ENCODE peak calls at places on chromosomes 2 and 18, in seven cellular contexts. One of them, this sample, is unnamed.

GRCh38 chr2:1777156-1777555 is 32.8 kb upstream of the PXDN start:
- DNase-seq in MM.1S: no peak
- DNase-seq in left cardiac atrium: no peak
- DNase-seq in stimulated activated CD4-positive, alpha-beta T cell treated with anti-CD3 and anti-CD28 coated beads, Interleukin-12 subunit alpha, Interleukin-12 subunit beta, amount 100 ng/mL, for 4 hours: no peak
- DNase-seq in T follicular helper cell: no peak
- DNase-seq in SJSA1: no peak
- DNase-seq in GM04504: no peak
- DNase-seq in this sample: no peak

GRCh38 chr2:103435010-103435409 is 673.2 kb downstream of the TMEM182 start:
- DNase-seq in MM.1S: no peak
- DNase-seq in left cardiac atrium: no peak
- DNase-seq in stimulated activated CD4-positive, alpha-beta T cell treated with anti-CD3 and anti-CD28 coated beads, Interleukin-12 subunit alpha, Interleukin-12 subunit beta, amount 100 ng/mL, for 4 hours: no peak
- DNase-seq in T follicular helper cell: no peak
- DNase-seq in SJSA1: no peak
- DNase-seq in GM04504: no peak
- DNase-seq in this sample: no peak

GRCh38 chr2:28465148-28465885 is 30.5 kb upstream of the PLB1 start:
- DNase-seq in MM.1S: no peak
- DNase-seq in left cardiac atrium: no peak
- DNase-seq in stimulated activated CD4-positive, alpha-beta T cell treated with anti-CD3 and anti-CD28 coated beads, Interleukin-12 subunit alpha, Interleukin-12 subunit beta, amount 100 ng/mL, for 4 hours: no peak
- DNase-seq in T follicular helper cell: no peak
- DNase-seq in SJSA1: no peak
- DNase-seq in GM04504: no peak
- DNase-seq in this sample: no peak

GRCh38 chr2:171615071-171615470 is 72.2 kb upstream of the DYNC1I2 start:
- DNase-seq in MM.1S: no peak
- DNase-seq in left cardiac atrium: no peak
- DNase-seq in stimulated activated CD4-positive, alpha-beta T cell treated with anti-CD3 and anti-CD28 coated beads, Interleukin-12 subunit alpha, Interleukin-12 subunit beta, amount 100 ng/mL, for 4 hours: no peak
- DNase-seq in T follicular helper cell: no peak
- DNase-seq in SJSA1: no peak
- DNase-seq in GM04504: no peak
- DNase-seq in this sample: no peak

GRCh38 chr2:7012141-7012809 is 95.1 kb downstream of the RNF144A start:
- DNase-seq in MM.1S: no peak
- DNase-seq in left cardiac atrium: peak
- DNase-seq in stimulated activated CD4-positive, alpha-beta T cell treated with anti-CD3 and anti-CD28 coated beads, Interleukin-12 subunit alpha, Interleukin-12 subunit beta, amount 100 ng/mL, for 4 hours: no peak
- DNase-seq in T follicular helper cell: no peak
- DNase-seq in SJSA1: peak
- DNase-seq in GM04504: peak
- DNase-seq in this sample: no peak

GRCh38 chr2:75466708-75467311 is 93.9 kb downstream of the EVA1A start:
- DNase-seq in MM.1S: no peak
- DNase-seq in left cardiac atrium: no peak
- DNase-seq in stimulated activated CD4-positive, alpha-beta T cell treated with anti-CD3 and anti-CD28 coated beads, Interleukin-12 subunit alpha, Interleukin-12 subunit beta, amount 100 ng/mL, for 4 hours: no peak
- DNase-seq in T follicular helper cell: no peak
- DNase-seq in SJSA1: no peak
- DNase-seq in GM04504: no peak
- DNase-seq in this sample: no peak

GRCh38 chr2:204453730-204454167 is 91.5 kb upstream of the PARD3B start:
- DNase-seq in MM.1S: no peak
- DNase-seq in left cardiac atrium: peak
- DNase-seq in stimulated activated CD4-positive, alpha-beta T cell treated with anti-CD3 and anti-CD28 coated beads, Interleukin-12 subunit alpha, Interleukin-12 subunit beta, amount 100 ng/mL, for 4 hours: no peak
- DNase-seq in T follicular helper cell: no peak
- DNase-seq in SJSA1: peak
- DNase-seq in GM04504: no peak
- DNase-seq in this sample: no peak

GRCh38 chr18:9521770-9522169 is 46.5 kb downstream of the RALBP1 start:
- DNase-seq in MM.1S: no peak
- DNase-seq in left cardiac atrium: no peak
- DNase-seq in stimulated activated CD4-positive, alpha-beta T cell treated with anti-CD3 and anti-CD28 coated beads, Interleukin-12 subunit alpha, Interleukin-12 subunit beta, amount 100 ng/mL, for 4 hours: no peak
- DNase-seq in T follicular helper cell: no peak
- DNase-seq in SJSA1: no peak
- DNase-seq in GM04504: no peak
- DNase-seq in this sample: no peak

GRCh38 chr18:74623047-74623816 is 25.6 kb downstream of the ZNF407 start:
- DNase-seq in MM.1S: no peak
- DNase-seq in left cardiac atrium: no peak
- DNase-seq in stimulated activated CD4-positive, alpha-beta T cell treated with anti-CD3 and anti-CD28 coated beads, Interleukin-12 subunit alpha, Interleukin-12 subunit beta, amount 100 ng/mL, for 4 hours: no peak
- DNase-seq in T follicular helper cell: peak
- DNase-seq in SJSA1: no peak
- DNase-seq in GM04504: no peak
- DNase-seq in this sample: no peak

GRCh38 chr2:32453242-32454062 is 96.6 kb downstream of the BIRC6 start:
- DNase-seq in MM.1S: no peak
- DNase-seq in left cardiac atrium: no peak
- DNase-seq in stimulated activated CD4-positive, alpha-beta T cell treated with anti-CD3 and anti-CD28 coated beads, Interleukin-12 subunit alpha, Interleukin-12 subunit beta, amount 100 ng/mL, for 4 hours: no peak
- DNase-seq in T follicular helper cell: no peak
- DNase-seq in SJSA1: no peak
- DNase-seq in GM04504: no peak
- DNase-seq in this sample: no peak

GRCh38 chr18:45845410-45845809 is 19.9 kb downstream of the SIGLEC15 start:
- DNase-seq in MM.1S: no peak
- DNase-seq in left cardiac atrium: no peak
- DNase-seq in stimulated activated CD4-positive, alpha-beta T cell treated with anti-CD3 and anti-CD28 coated beads, Interleukin-12 subunit alpha, Interleukin-12 subunit beta, amount 100 ng/mL, for 4 hours: no peak
- DNase-seq in T follicular helper cell: no peak
- DNase-seq in SJSA1: no peak
- DNase-seq in GM04504: no peak
- DNase-seq in this sample: no peak

GRCh38 chr2:7773362-7773973 is 856.3 kb downstream of the RNF144A start:
- DNase-seq in MM.1S: peak
- DNase-seq in left cardiac atrium: no peak
- DNase-seq in stimulated activated CD4-positive, alpha-beta T cell treated with anti-CD3 and anti-CD28 coated beads, Interleukin-12 subunit alpha, Interleukin-12 subunit beta, amount 100 ng/mL, for 4 hours: no peak
- DNase-seq in T follicular helper cell: no peak
- DNase-seq in SJSA1: no peak
- DNase-seq in GM04504: no peak
- DNase-seq in this sample: no peak

GRCh38 chr18:54852780-54853675 is 24.8 kb downstream of the RAB27B start:
- DNase-seq in MM.1S: no peak
- DNase-seq in left cardiac atrium: no peak
- DNase-seq in stimulated activated CD4-positive, alpha-beta T cell treated with anti-CD3 and anti-CD28 coated beads, Interleukin-12 subunit alpha, Interleukin-12 subunit beta, amount 100 ng/mL, for 4 hours: no peak
- DNase-seq in T follicular helper cell: no peak
- DNase-seq in SJSA1: no peak
- DNase-seq in GM04504: no peak
- DNase-seq in this sample: no peak

GRCh38 chr2:190759749-190760213 is 110.9 kb downstream of the NAB1 start:
- DNase-seq in MM.1S: no peak
- DNase-seq in left cardiac atrium: no peak
- DNase-seq in stimulated activated CD4-positive, alpha-beta T cell treated with anti-CD3 and anti-CD28 coated beads, Interleukin-12 subunit alpha, Interleukin-12 subunit beta, amount 100 ng/mL, for 4 hours: no peak
- DNase-seq in T follicular helper cell: no peak
- DNase-seq in SJSA1: peak
- DNase-seq in GM04504: peak
- DNase-seq in this sample: peak

GRCh38 chr18:49723648-49724180 is 89.6 kb downstream of the ACAA2 start:
- DNase-seq in MM.1S: no peak
- DNase-seq in left cardiac atrium: no peak
- DNase-seq in stimulated activated CD4-positive, alpha-beta T cell treated with anti-CD3 and anti-CD28 coated beads, Interleukin-12 subunit alpha, Interleukin-12 subunit beta, amount 100 ng/mL, for 4 hours: no peak
- DNase-seq in T follicular helper cell: no peak
- DNase-seq in SJSA1: peak
- DNase-seq in GM04504: no peak
- DNase-seq in this sample: no peak

GRCh38 chr2:623384-623922 is 53.8 kb downstream of the TMEM18 start:
- DNase-seq in MM.1S: no peak
- DNase-seq in left cardiac atrium: no peak
- DNase-seq in stimulated activated CD4-positive, alpha-beta T cell treated with anti-CD3 and anti-CD28 coated beads, Interleukin-12 subunit alpha, Interleukin-12 subunit beta, amount 100 ng/mL, for 4 hours: no peak
- DNase-seq in T follicular helper cell: no peak
- DNase-seq in SJSA1: no peak
- DNase-seq in GM04504: no peak
- DNase-seq in this sample: no peak

GRCh38 chr2:2321250-2321545 is 9.9 kb downstream of the MYT1L start:
- DNase-seq in MM.1S: no peak
- DNase-seq in left cardiac atrium: no peak
- DNase-seq in stimulated activated CD4-positive, alpha-beta T cell treated with anti-CD3 and anti-CD28 coated beads, Interleukin-12 subunit alpha, Interleukin-12 subunit beta, amount 100 ng/mL, for 4 hours: no peak
- DNase-seq in T follicular helper cell: no peak
- DNase-seq in SJSA1: no peak
- DNase-seq in GM04504: no peak
- DNase-seq in this sample: no peak

GRCh38 chr2:126822921-126823320 is 75.8 kb upstream of the TEX51 start:
- DNase-seq in MM.1S: no peak
- DNase-seq in left cardiac atrium: no peak
- DNase-seq in stimulated activated CD4-positive, alpha-beta T cell treated with anti-CD3 and anti-CD28 coated beads, Interleukin-12 subunit alpha, Interleukin-12 subunit beta, amount 100 ng/mL, for 4 hours: no peak
- DNase-seq in T follicular helper cell: no peak
- DNase-seq in SJSA1: no peak
- DNase-seq in GM04504: no peak
- DNase-seq in this sample: no peak

GRCh38 chr2:109647636-109648035 is 33.5 kb downstream of the SOWAHC start:
- DNase-seq in MM.1S: no peak
- DNase-seq in left cardiac atrium: no peak
- DNase-seq in stimulated activated CD4-positive, alpha-beta T cell treated with anti-CD3 and anti-CD28 coated beads, Interleukin-12 subunit alpha, Interleukin-12 subunit beta, amount 100 ng/mL, for 4 hours: no peak
- DNase-seq in T follicular helper cell: no peak
- DNase-seq in SJSA1: no peak
- DNase-seq in GM04504: no peak
- DNase-seq in this sample: no peak

GRCh38 chr2:64137996-64138395 is 6.2 kb downstream of the PELI1 start:
- DNase-seq in MM.1S: no peak
- DNase-seq in left cardiac atrium: no peak
- DNase-seq in stimulated activated CD4-positive, alpha-beta T cell treated with anti-CD3 and anti-CD28 coated beads, Interleukin-12 subunit alpha, Interleukin-12 subunit beta, amount 100 ng/mL, for 4 hours: no peak
- DNase-seq in T follicular helper cell: no peak
- DNase-seq in SJSA1: no peak
- DNase-seq in GM04504: no peak
- DNase-seq in this sample: no peak

GRCh38 chr18:7571626-7572025 is 4.5 kb downstream of the PTPRM start:
- DNase-seq in MM.1S: no peak
- DNase-seq in left cardiac atrium: no peak
- DNase-seq in stimulated activated CD4-positive, alpha-beta T cell treated with anti-CD3 and anti-CD28 coated beads, Interleukin-12 subunit alpha, Interleukin-12 subunit beta, amount 100 ng/mL, for 4 hours: no peak
- DNase-seq in T follicular helper cell: no peak
- DNase-seq in SJSA1: no peak
- DNase-seq in GM04504: no peak
- DNase-seq in this sample: no peak

GRCh38 chr2:14816069-14816738 is 183.7 kb downstream of the LRATD1 start:
- DNase-seq in MM.1S: no peak
- DNase-seq in left cardiac atrium: no peak
- DNase-seq in stimulated activated CD4-positive, alpha-beta T cell treated with anti-CD3 and anti-CD28 coated beads, Interleukin-12 subunit alpha, Interleukin-12 subunit beta, amount 100 ng/mL, for 4 hours: no peak
- DNase-seq in T follicular helper cell: no peak
- DNase-seq in SJSA1: no peak
- DNase-seq in GM04504: no peak
- DNase-seq in this sample: no peak

GRCh38 chr2:46236006-46236875 is 61.0 kb upstream of the EPAS1 start:
- DNase-seq in MM.1S: peak
- DNase-seq in left cardiac atrium: no peak
- DNase-seq in stimulated activated CD4-positive, alpha-beta T cell treated with anti-CD3 and anti-CD28 coated beads, Interleukin-12 subunit alpha, Interleukin-12 subunit beta, amount 100 ng/mL, for 4 hours: no peak
- DNase-seq in T follicular helper cell: no peak
- DNase-seq in SJSA1: no peak
- DNase-seq in GM04504: no peak
- DNase-seq in this sample: no peak

GRCh38 chr2:147165682-147166081 is 679.1 kb upstream of the ACVR2A start:
- DNase-seq in MM.1S: no peak
- DNase-seq in left cardiac atrium: no peak
- DNase-seq in stimulated activated CD4-positive, alpha-beta T cell treated with anti-CD3 and anti-CD28 coated beads, Interleukin-12 subunit alpha, Interleukin-12 subunit beta, amount 100 ng/mL, for 4 hours: no peak
- DNase-seq in T follicular helper cell: no peak
- DNase-seq in SJSA1: no peak
- DNase-seq in GM04504: no peak
- DNase-seq in this sample: no peak

GRCh38 chr2:44972771-44973535 is 31.5 kb downstream of the SIX3 start:
- DNase-seq in MM.1S: no peak
- DNase-seq in left cardiac atrium: no peak
- DNase-seq in stimulated activated CD4-positive, alpha-beta T cell treated with anti-CD3 and anti-CD28 coated beads, Interleukin-12 subunit alpha, Interleukin-12 subunit beta, amount 100 ng/mL, for 4 hours: no peak
- DNase-seq in T follicular helper cell: no peak
- DNase-seq in SJSA1: no peak
- DNase-seq in GM04504: no peak
- DNase-seq in this sample: no peak

GRCh38 chr2:3413642-3414041 is 34.1 kb downstream of the TRAPPC12 start:
- DNase-seq in MM.1S: no peak
- DNase-seq in left cardiac atrium: no peak
- DNase-seq in stimulated activated CD4-positive, alpha-beta T cell treated with anti-CD3 and anti-CD28 coated beads, Interleukin-12 subunit alpha, Interleukin-12 subunit beta, amount 100 ng/mL, for 4 hours: no peak
- DNase-seq in T follicular helper cell: no peak
- DNase-seq in SJSA1: no peak
- DNase-seq in GM04504: no peak
- DNase-seq in this sample: no peak

GRCh38 chr2:12918841-12919445 is 202.2 kb downstream of the TRIB2 start:
- DNase-seq in MM.1S: no peak
- DNase-seq in left cardiac atrium: peak
- DNase-seq in stimulated activated CD4-positive, alpha-beta T cell treated with anti-CD3 and anti-CD28 coated beads, Interleukin-12 subunit alpha, Interleukin-12 subunit beta, amount 100 ng/mL, for 4 hours: no peak
- DNase-seq in T follicular helper cell: no peak
- DNase-seq in SJSA1: no peak
- DNase-seq in GM04504: peak
- DNase-seq in this sample: peak

GRCh38 chr18:27762054-27762453 is 414.9 kb downstream of the CDH2 start:
- DNase-seq in MM.1S: no peak
- DNase-seq in left cardiac atrium: no peak
- DNase-seq in stimulated activated CD4-positive, alpha-beta T cell treated with anti-CD3 and anti-CD28 coated beads, Interleukin-12 subunit alpha, Interleukin-12 subunit beta, amount 100 ng/mL, for 4 hours: no peak
- DNase-seq in T follicular helper cell: no peak
- DNase-seq in SJSA1: no peak
- DNase-seq in GM04504: no peak
- DNase-seq in this sample: no peak

GRCh38 chr18:76565238-76566173 is 70.5 kb upstream of the ZNF516 start:
- DNase-seq in MM.1S: peak
- DNase-seq in left cardiac atrium: peak
- DNase-seq in stimulated activated CD4-positive, alpha-beta T cell treated with anti-CD3 and anti-CD28 coated beads, Interleukin-12 subunit alpha, Interleukin-12 subunit beta, amount 100 ng/mL, for 4 hours: no peak
- DNase-seq in T follicular helper cell: no peak
- DNase-seq in SJSA1: peak
- DNase-seq in GM04504: peak
- DNase-seq in this sample: peak

GRCh38 chr2:58620127-58620526 is 379.0 kb upstream of the FANCL start:
- DNase-seq in MM.1S: no peak
- DNase-seq in left cardiac atrium: no peak
- DNase-seq in stimulated activated CD4-positive, alpha-beta T cell treated with anti-CD3 and anti-CD28 coated beads, Interleukin-12 subunit alpha, Interleukin-12 subunit beta, amount 100 ng/mL, for 4 hours: no peak
- DNase-seq in T follicular helper cell: no peak
- DNase-seq in SJSA1: no peak
- DNase-seq in GM04504: no peak
- DNase-seq in this sample: peak

GRCh38 chr18:78771496-78772368 is 207.9 kb upstream of the SALL3 start:
- DNase-seq in MM.1S: no peak
- DNase-seq in left cardiac atrium: no peak
- DNase-seq in stimulated activated CD4-positive, alpha-beta T cell treated with anti-CD3 and anti-CD28 coated beads, Interleukin-12 subunit alpha, Interleukin-12 subunit beta, amount 100 ng/mL, for 4 hours: no peak
- DNase-seq in T follicular helper cell: no peak
- DNase-seq in SJSA1: peak
- DNase-seq in GM04504: no peak
- DNase-seq in this sample: no peak

GRCh38 chr2:60569680-60570111 is 16.2 kb upstream of the BCL11A start:
- DNase-seq in MM.1S: no peak
- DNase-seq in left cardiac atrium: no peak
- DNase-seq in stimulated activated CD4-positive, alpha-beta T cell treated with anti-CD3 and anti-CD28 coated beads, Interleukin-12 subunit alpha, Interleukin-12 subunit beta, amount 100 ng/mL, for 4 hours: no peak
- DNase-seq in T follicular helper cell: no peak
- DNase-seq in SJSA1: no peak
- DNase-seq in GM04504: no peak
- DNase-seq in this sample: no peak

GRCh38 chr2:146804288-146804687 is 1040.5 kb upstream of the ACVR2A start:
- DNase-seq in MM.1S: no peak
- DNase-seq in left cardiac atrium: no peak
- DNase-seq in stimulated activated CD4-positive, alpha-beta T cell treated with anti-CD3 and anti-CD28 coated beads, Interleukin-12 subunit alpha, Interleukin-12 subunit beta, amount 100 ng/mL, for 4 hours: no peak
- DNase-seq in T follicular helper cell: no peak
- DNase-seq in SJSA1: no peak
- DNase-seq in GM04504: no peak
- DNase-seq in this sample: no peak

GRCh38 chr2:214874694-214875093 is 65.2 kb upstream of the BARD1 start:
- DNase-seq in MM.1S: no peak
- DNase-seq in left cardiac atrium: no peak
- DNase-seq in stimulated activated CD4-positive, alpha-beta T cell treated with anti-CD3 and anti-CD28 coated beads, Interleukin-12 subunit alpha, Interleukin-12 subunit beta, amount 100 ng/mL, for 4 hours: no peak
- DNase-seq in T follicular helper cell: no peak
- DNase-seq in SJSA1: no peak
- DNase-seq in GM04504: no peak
- DNase-seq in this sample: no peak

GRCh38 chr2:241207151-241207550 is 18.7 kb downstream of the ANO7 start:
- DNase-seq in MM.1S: no peak
- DNase-seq in left cardiac atrium: no peak
- DNase-seq in stimulated activated CD4-positive, alpha-beta T cell treated with anti-CD3 and anti-CD28 coated beads, Interleukin-12 subunit alpha, Interleukin-12 subunit beta, amount 100 ng/mL, for 4 hours: no peak
- DNase-seq in T follicular helper cell: no peak
- DNase-seq in SJSA1: no peak
- DNase-seq in GM04504: no peak
- DNase-seq in this sample: no peak

GRCh38 chr2:212611026-212611425 is 72.4 kb upstream of the ERBB4 start:
- DNase-seq in MM.1S: no peak
- DNase-seq in left cardiac atrium: no peak
- DNase-seq in stimulated activated CD4-positive, alpha-beta T cell treated with anti-CD3 and anti-CD28 coated beads, Interleukin-12 subunit alpha, Interleukin-12 subunit beta, amount 100 ng/mL, for 4 hours: no peak
- DNase-seq in T follicular helper cell: no peak
- DNase-seq in SJSA1: no peak
- DNase-seq in GM04504: no peak
- DNase-seq in this sample: no peak

GRCh38 chr2:119523959-119524694 is at the start of gene SCTR:
- DNase-seq in MM.1S: no peak
- DNase-seq in left cardiac atrium: no peak
- DNase-seq in stimulated activated CD4-positive, alpha-beta T cell treated with anti-CD3 and anti-CD28 coated beads, Interleukin-12 subunit alpha, Interleukin-12 subunit beta, amount 100 ng/mL, for 4 hours: no peak
- DNase-seq in T follicular helper cell: no peak
- DNase-seq in SJSA1: no peak
- DNase-seq in GM04504: no peak
- DNase-seq in this sample: no peak